ENCODE peak calls at places on chromosomes 12 and 14, in eight cellular contexts. Q is activated T-cell treated with anti-CD3 and anti-CD28 coated beads for 1 hour; D is activated CD4-positive, alpha-beta T cell treated with anti-CD3 and anti-CD28 coated beads, Interleukin-2, amount 50 U/mL, for 24 hours; K is pancreas; G is fibroblast of mammary gland; P is ovary; W is stimulated activated CD8-positive, alpha-beta memory T cell treated with anti-CD3 and anti-CD28 coated beads, Interleukin-12 subunit alpha, Interleukin-12 subunit beta, amount 100 ng/mL, for 1 hour; I is activated CD8-positive, alpha-beta memory T cell treated with anti-CD3 and anti-CD28 coated beads, Interleukin-2, amount 50 U/mL, for 48 hours. N is an unnamed sample.
A peak's percentile ranks its signal among the peaks of the same experiment; 100 is the strongest.

GRCh38 chr12:56955631-56956256 is 1.7 kb downstream of the RDH16 start:
- DNase-seq in G (peak; percentile 50), W (no peak), Q (no peak), D (no peak), I (no peak), P (no peak), K (no peak), N (no peak)

GRCh38 chr14:96297000-96297399 is 41.0 kb downstream of the BDKRB1 start:
- DNase-seq in I (no peak), P (no peak), D (no peak), Q (no peak), G (peak; percentile 32), K (no peak), W (no peak), N (no peak)

GRCh38 chr12:96501139-96501741 is 11.9 kb downstream of the CFAP54 start:
- DNase-seq in K (peak; percentile 17), I (peak; percentile 57), W (no peak), Q (peak; percentile 7), P (no peak), G (peak; percentile 72), D (peak; percentile 19), N (no peak)

GRCh38 chr12:117261267-117261666 is 71.0 kb upstream of the FBXO21 start:
- DNase-seq in Q (no peak), K (no peak), G (peak; percentile 32), D (no peak), W (no peak), P (no peak), I (no peak), N (no peak)

GRCh38 chr12:32548691-32549412 is 130.2 kb upstream of the DNM1L start:
- DNase-seq in D (no peak), G (peak; percentile 81), W (no peak), K (peak; percentile 31), Q (no peak), P (peak; percentile 59), I (no peak), N (no peak)

GRCh38 chr12:111840831-111841230 is 1.2 kb upstream of the MAPKAPK5 start:
- DNase-seq in G (peak; percentile 13), W (no peak), Q (no peak), I (no peak), D (no peak), K (no peak), P (no peak), N (no peak)

GRCh38 chr12:16358896-16359295 is 11.5 kb downstream of the MGST1 start:
- DNase-seq in W (no peak), P (no peak), G (no peak), K (no peak), Q (no peak), I (no peak), D (no peak), N (no peak)

GRCh38 chr12:105226219-105226618 is 9.8 kb downstream of the APPL2 start:
- DNase-seq in D (no peak), G (peak; percentile 98), P (peak; percentile 46), Q (no peak), W (no peak), K (peak; percentile 77), I (no peak), N (no peak)

GRCh38 chr14:65170768-65171251 is 68.5 kb upstream of the MAX start:
- DNase-seq in W (peak; percentile 6), G (peak; percentile 81), D (peak; percentile 23), K (no peak), Q (peak; percentile 14), P (peak; percentile 29), I (peak; percentile 71), N (no peak)

GRCh38 chr12:120598674-120599463 is 17.7 kb upstream of the POP5 start:
- DNase-seq in Q (no peak), D (no peak), K (no peak), W (no peak), G (peak; percentile 49), I (no peak), P (no peak), N (peak; percentile 86)

GRCh38 chr12:56221233-56221756 is 427 bp downstream of the RNF41 start:
- DNase-seq in Q (no peak), W (no peak), G (peak; percentile 60), I (no peak), P (peak; percentile 74), D (no peak), K (peak; percentile 62), N (no peak)

GRCh38 chr12:115762934-115763333 is 514.6 kb downstream of the MED13L start:
- DNase-seq in I (no peak), D (no peak), K (no peak), P (no peak), G (no peak), W (no peak), Q (no peak), N (no peak)

GRCh38 chr12:6790496-6791150 is 1.3 kb downstream of the CD4 start:
- DNase-seq in Q (no peak), W (no peak), K (no peak), P (no peak), D (no peak), I (no peak), G (no peak), N (no peak)

GRCh38 chr12:80218925-80219714 is 119.8 kb downstream of the OTOGL start:
- DNase-seq in I (no peak), K (no peak), P (no peak), Q (no peak), D (no peak), G (no peak), W (no peak), N (no peak)

GRCh38 chr14:31770271-31770670 is 209.1 kb downstream of the NUBPL start:
- DNase-seq in Q (no peak), D (no peak), W (no peak), P (no peak), G (peak; percentile 56), I (no peak), K (no peak), N (no peak)

GRCh38 chr12:61610143-61610542 is 650.1 kb upstream of the USP15 start:
- DNase-seq in D (no peak), P (no peak), K (no peak), I (no peak), Q (no peak), W (no peak), G (no peak), N (no peak)

GRCh38 chr12:15830538-15830937 is 41.4 kb upstream of the EPS8 start:
- DNase-seq in Q (no peak), W (no peak), D (no peak), G (peak; percentile 65), K (no peak), P (no peak), I (no peak), N (no peak)

GRCh38 chr14:72999316-72999715 is 27.6 kb downstream of the ZFYVE1 start:
- DNase-seq in P (no peak), G (no peak), K (no peak), Q (no peak), D (no peak), I (no peak), W (no peak), N (no peak)

GRCh38 chr12:128337456-128338160 is 70.6 kb downstream of the TMEM132C start:
- DNase-seq in G (no peak), I (no peak), W (no peak), D (no peak), K (no peak), P (no peak), Q (no peak), N (no peak)

GRCh38 chr12:47707355-47707754 is 1.5 kb upstream of the RPAP3 start:
- DNase-seq in K (no peak), G (no peak), D (no peak), I (no peak), W (no peak), P (no peak), Q (no peak), N (no peak)

GRCh38 chr14:100429537-100429936 is 106.4 kb downstream of the SLC25A47 start:
- DNase-seq in K (no peak), P (no peak), D (no peak), G (no peak), I (no peak), Q (no peak), W (no peak), N (no peak)

GRCh38 chr12:111672822-111673381 is 12.9 kb downstream of the BRAP start:
- DNase-seq in P (no peak), K (no peak), Q (no peak), G (no peak), W (no peak), I (no peak), D (no peak), N (no peak)

GRCh38 chr12:122888232-122888752 is 7.6 kb downstream of the VPS37B start:
- DNase-seq in P (no peak), I (no peak), K (peak; percentile 82), D (no peak), W (no peak), G (peak; percentile 63), Q (no peak), N (no peak)

GRCh38 chr12:56661979-56662638 is 16.3 kb upstream of the ATP5F1B start:
- DNase-seq in K (no peak), P (no peak), D (no peak), G (no peak), I (peak; percentile 50), W (no peak), Q (no peak), N (peak; percentile 70)

GRCh38 chr12:7994731-7995205 is 37.7 kb upstream of the FOXJ2 start:
- DNase-seq in W (no peak), P (no peak), I (no peak), G (peak; percentile 99), K (no peak), Q (no peak), D (no peak), N (no peak)

GRCh38 chr14:64726585-64726890 is 22.3 kb downstream of the PLEKHG3 start:
- DNase-seq in K (peak; percentile 91), G (peak; percentile 20), Q (no peak), P (no peak), I (no peak), D (no peak), W (no peak), N (no peak)

GRCh38 chr12:97082029-97082428 is 175.0 kb downstream of the NEDD1 start:
- DNase-seq in P (no peak), I (no peak), K (no peak), G (no peak), D (no peak), Q (no peak), W (no peak), N (no peak)

GRCh38 chr12:88242939-88243338 is 100.8 kb downstream of the TMTC3 start:
- DNase-seq in W (no peak), D (no peak), I (no peak), G (no peak), P (no peak), Q (no peak), K (no peak), N (no peak)

GRCh38 chr12:125734137-125734536 is 668.9 kb downstream of the AACS start:
- DNase-seq in Q (no peak), K (no peak), P (no peak), G (no peak), W (no peak), I (no peak), D (no peak), N (no peak)

GRCh38 chr12:80352476-80352875 is 91.6 kb upstream of the PTPRQ start:
- DNase-seq in I (no peak), Q (no peak), D (no peak), P (no peak), K (no peak), W (no peak), G (peak; percentile 22), N (no peak)

GRCh38 chr12:126847005-126847629 is 1419.9 kb upstream of the TMEM132C start:
- DNase-seq in K (no peak), I (no peak), D (no peak), W (no peak), G (no peak), P (no peak), Q (no peak), N (no peak)

GRCh38 chr14:58864751-58865519 is 227.2 kb downstream of the DACT1 start:
- DNase-seq in G (peak; percentile 86), P (no peak), K (no peak), D (no peak), I (no peak), Q (no peak), W (no peak), N (no peak)

GRCh38 chr14:65062096-65063075 is 39.9 kb downstream of the MAX start:
- DNase-seq in G (no peak), W (no peak), Q (no peak), D (no peak), I (no peak), K (no peak), P (no peak), N (no peak)

GRCh38 chr12:51293693-51294092 is 23.5 kb upstream of the SMAGP start:
- DNase-seq in K (no peak), W (no peak), Q (no peak), P (no peak), D (no peak), I (no peak), G (peak; percentile 60), N (no peak)